ENCODE peak calls at places on chromosome 5, in four cellular contexts. K is substantia nigra; J is stimulated activated CD4-positive, alpha-beta T cell treated with anti-CD3 and anti-CD28 coated beads, Interleukin-1b, Interleukin-23, amount 100 ng/mL, for 1 hour; B is foreskin fibroblast. H is an unnamed sample.

GRCh38 chr5:151707566-151707965 is 20.9 kb upstream of the SPARC start:
- DNase-seq in K (no peak), J (no peak), B (no peak), H (no peak)

GRCh38 chr5:148687427-148687826 is 33.1 kb upstream of the HTR4 start:
- DNase-seq in K (no peak), J (no peak), B (no peak), H (no peak)

GRCh38 chr5:134422791-134423365 is 11.2 kb upstream of the CDKN2AIPNL start:
- DNase-seq in K (no peak), J (no peak), B (no peak), H (no peak)

GRCh38 chr5:175696139-175696854 is 38.4 kb downstream of the HRH2 start:
- DNase-seq in K (no peak), J (peak; percentile 63), B (no peak), H (peak; percentile 50)

GRCh38 chr5:158166424-158166823 is 307.5 kb upstream of the CLINT1 start:
- DNase-seq in K (no peak), J (no peak), B (no peak), H (no peak)

GRCh38 chr5:72649449-72649848 is 142.2 kb upstream of the ZNF366 start:
- DNase-seq in K (no peak), J (no peak), B (no peak), H (no peak)

GRCh38 chr5:173303878-173304590 is 24.2 kb downstream of the STC2 start:
- DNase-seq in K (no peak), J (no peak), B (no peak), H (no peak)

GRCh38 chr5:133531178-133531577 is 81.2 kb downstream of the FSTL4 start:
- DNase-seq in K (no peak), J (no peak), B (no peak), H (no peak)

GRCh38 chr5:123350744-123351143 is 72.5 kb downstream of the CEP120 start:
- DNase-seq in K (no peak), J (no peak), B (no peak), H (no peak)

GRCh38 chr5:33761139-33761538 is 130.7 kb downstream of the ADAMTS12 start:
- DNase-seq in K (no peak), J (no peak), B (peak; percentile 38), H (no peak)

GRCh38 chr5:76528547-76529334 is 94.5 kb downstream of the F2RL2 start:
- DNase-seq in K (no peak), J (no peak), B (no peak), H (no peak)

GRCh38 chr5:115579216-115579615 is 23.1 kb downstream of the TICAM2 start:
- DNase-seq in K (no peak), J (no peak), B (no peak), H (no peak)

GRCh38 chr5:144203750-144204596 is 33.3 kb downstream of the KCTD16 start:
- DNase-seq in K (no peak), J (no peak), B (peak; percentile 53), H (peak; percentile 9)

GRCh38 chr5:31963961-31964360 is 210.2 kb downstream of the GOLPH3 start:
- DNase-seq in K (no peak), J (no peak), B (no peak), H (no peak)

GRCh38 chr5:140310434-140310833 is 7.5 kb upstream of the PFDN1 start:
- DNase-seq in K (no peak), J (no peak), B (no peak), H (no peak)

GRCh38 chr5:9775339-9775738 is 145.2 kb upstream of the TAS2R1 start:
- DNase-seq in K (no peak), J (no peak), B (no peak), H (no peak)

GRCh38 chr5:177452688-177453638 is 6.3 kb downstream of the PRR7 start:
- DNase-seq in K (peak; percentile 38), J (no peak), B (no peak), H (no peak)

GRCh38 chr5:56816546-56817081 is 1.3 kb downstream of the MAP3K1 start:
- DNase-seq in K (no peak), J (peak; percentile 11), B (peak; percentile 41), H (peak; percentile 31)

GRCh38 chr5:75525344-75525743 is 13.7 kb downstream of the POLK start:
- DNase-seq in K (no peak), J (no peak), B (no peak), H (no peak)

GRCh38 chr5:154260860-154261235 is 70.3 kb downstream of the GALNT10 start:
- DNase-seq in K (no peak), J (no peak), B (no peak), H (no peak)

GRCh38 chr5:130488252-130488651 is 584.0 kb downstream of the CHSY3 start:
- DNase-seq in K (no peak), J (no peak), B (no peak), H (no peak)

GRCh38 chr5:154474267-154474956 is 3.6 kb downstream of the HAND1 start:
- DNase-seq in K (no peak), J (no peak), B (no peak), H (no peak)

GRCh38 chr5:67746103-67746502 is 469.5 kb upstream of the PIK3R1 start:
- DNase-seq in K (no peak), J (no peak), B (no peak), H (no peak)

GRCh38 chr5:4142842-4143241 is 547.2 kb downstream of the IRX1 start:
- DNase-seq in K (no peak), J (no peak), B (no peak), H (no peak)

GRCh38 chr5:65753189-65753588 is 31.2 kb downstream of the NLN start:
- DNase-seq in K (no peak), J (no peak), B (no peak), H (no peak)

GRCh38 chr5:180291234-180291940 is 496 bp downstream of the MAPK9 start:
- DNase-seq in K (no peak), J (no peak), B (no peak), H (no peak)

H was measured in T follicular helper cell.